ENCODE peak calls at places on chromosomes 6 and 20, in eight cellular contexts. T is stimulated activated CD4-positive, alpha-beta T cell treated with anti-CD3 and anti-CD28 coated beads, TNF-alpha, amount 100 ng/mL, for 24 hours; Z is uterus; I is glutamatergic neuron; H is foreskin keratinocyte; Q is GM23248; V is NCI-H1417; B is mucosa of descending colon. E is an unnamed sample.

GRCh38 chr20:4795394-4795793 is 73.7 kb downstream of the PRND start:
- DNase-seq in T (no peak), Z (no peak), I (no peak), H (peak), Q (peak), V (no peak), B (no peak), E (no peak)

GRCh38 chr6:101803146-101803545 is 409.6 kb downstream of the GRIK2 start:
- DNase-seq in T (no peak), Z (no peak), I (no peak), H (no peak), Q (no peak), V (no peak), B (no peak), E (no peak)

GRCh38 chr6:85669735-85670194 is 27.1 kb upstream of the SYNCRIP start:
- DNase-seq in T (no peak), Z (no peak), I (no peak), H (peak), Q (peak), V (no peak), B (no peak), E (no peak)

GRCh38 chr6:74925683-74926082 is 280.2 kb downstream of the COL12A1 start:
- DNase-seq in T (no peak), Z (no peak), I (no peak), H (no peak), Q (no peak), V (no peak), B (peak), E (no peak)

GRCh38 chr6:111597687-111598086 is 8.0 kb downstream of the TRAF3IP2 start:
- DNase-seq in T (no peak), Z (no peak), I (no peak), H (no peak), Q (no peak), V (no peak), B (peak), E (no peak)

GRCh38 chr20:25286917-25287316 is 39.0 kb downstream of the PYGB start:
- DNase-seq in T (no peak), Z (no peak), I (peak), H (no peak), Q (no peak), V (no peak), B (no peak), E (no peak)

GRCh38 chr6:136338486-136338885 is 48.8 kb upstream of the BCLAF1 start:
- DNase-seq in T (no peak), Z (no peak), I (no peak), H (no peak), Q (no peak), V (no peak), B (no peak), E (no peak)

GRCh38 chr6:112184996-112185395 is 69.4 kb downstream of the LAMA4 start:
- DNase-seq in T (no peak), Z (no peak), I (no peak), H (no peak), Q (no peak), V (no peak), B (no peak), E (no peak)

GRCh38 chr20:35582741-35583404 is 32.8 kb upstream of the SPAG4 start:
- DNase-seq in T (no peak), Z (no peak), I (no peak), H (no peak), Q (no peak), V (no peak), B (no peak), E (no peak)

GRCh38 chr6:34926655-34927054 is 37.6 kb downstream of the ANKS1A start:
- DNase-seq in T (no peak), Z (no peak), I (no peak), H (peak), Q (peak), V (no peak), B (no peak), E (no peak)

GRCh38 chr6:33425668-33426577 is 6.1 kb downstream of the SYNGAP1 start:
- DNase-seq in T (peak), Z (peak), I (peak), H (peak), Q (peak), V (peak), B (peak), E (peak)

GRCh38 chr6:110980648-110981047 is 1.2 kb upstream of the RPF2 start:
- DNase-seq in T (no peak), Z (no peak), I (no peak), H (no peak), Q (no peak), V (no peak), B (no peak), E (no peak)

GRCh38 chr6:18062733-18063132 is 59.7 kb downstream of the NHLRC1 start:
- DNase-seq in T (no peak), Z (no peak), I (no peak), H (no peak), Q (no peak), V (no peak), B (no peak), E (peak)

GRCh38 chr6:57267586-57268293 is 45.6 kb upstream of the RAB23 start:
- DNase-seq in T (peak), Z (no peak), I (peak), H (peak), Q (peak), V (peak), B (peak), E (peak)

E was measured in NCI-H1105.